ENCODE peak calls at places on chromosomes 6 and 20, in six cellular contexts. B, Q, Y, D, J and N are unnamed samples. For H3K4me1, the result is how much of the 10 kb centered on the place peaks cover.

GRCh38 chr20:18443841-18444240 is 23.0 kb downstream of the DZANK1 start:
- DNase-seq in Y (no peak), J (no peak), D (no peak), B (no peak), Q (no peak), N (no peak)

GRCh38 chr6:94071835-94072234 is 652.5 kb upstream of the EPHA7 start:
- DNase-seq in Q (no peak), D (no peak), J (peak), Y (no peak), B (no peak), N (no peak)

GRCh38 chr6:37442416-37443218 is 9.6 kb downstream of the CMTR1 start:
- DNase-seq in D (no peak), J (no peak), B (no peak), Q (no peak), Y (peak), N (no peak)

GRCh38 chr6:145948328-145948727 is 15.8 kb downstream of the SHPRH start:
- DNase-seq in J (no peak), Y (no peak), B (no peak), Q (no peak), D (no peak), N (no peak)

GRCh38 chr6:119306396-119306968 is 43.1 kb downstream of the MAN1A1 start:
- DNase-seq in B (no peak), Y (no peak), D (no peak), J (no peak), Q (no peak), N (no peak)

GRCh38 chr6:157811476-157812173 is 11.4 kb upstream of the SNX9 start:
- DNase-seq in Q (no peak), B (no peak), Y (peak), J (no peak), D (no peak), N (no peak)

GRCh38 chr6:138004423-138005287 is 102.6 kb downstream of the PERP start:
- DNase-seq in B (no peak), D (no peak), Y (peak), Q (no peak), J (peak), N (no peak)

GRCh38 chr20:21104466-21104761 is 1.7 kb downstream of the LINC00237 start:
- DNase-seq in J (no peak), Q (no peak), B (no peak), Y (no peak), D (no peak), N (no peak)

GRCh38 chr6:106858653-106859092 is 115.9 kb downstream of the CD24 start:
- DNase-seq in Q (no peak), B (no peak), Y (no peak), J (peak), D (no peak), N (peak)

GRCh38 chr6:21634582-21634981 is 41.0 kb downstream of the SOX4 start:
- DNase-seq in B (peak), Q (no peak), J (peak), D (no peak), Y (peak), N (no peak)

GRCh38 chr6:41451515-41452163 is 94.5 kb upstream of the FOXP4 start:
- DNase-seq in D (no peak), Q (peak), J (no peak), Y (no peak), B (peak), N (no peak)

GRCh38 chr6:43983632-43984031 is 143.6 kb downstream of the MRPL14 start:
- DNase-seq in Y (no peak), D (no peak), B (peak), Q (no peak), J (no peak), N (no peak)

GRCh38 chr20:11496382-11496781 is 421.3 kb upstream of the BTBD3 start:
- DNase-seq in Q (no peak), Y (no peak), D (no peak), J (peak), B (no peak), N (no peak)

GRCh38 chr6:138833819-138834539 is 38.1 kb downstream of the ECT2L start:
- DNase-seq in B (no peak), J (no peak), Q (no peak), Y (no peak), D (peak), N (no peak)

GRCh38 chr6:113774122-113774835 is 82.9 kb upstream of the MARCKS start:
- DNase-seq in Y (peak), D (no peak), B (no peak), J (peak), Q (no peak), N (no peak)

GRCh38 chr6:144104898-144105487 is 9.6 kb upstream of the SF3B5 start:
- DNase-seq in B (no peak), Q (no peak), J (peak), Y (peak), D (no peak), N (no peak)

GRCh38 chr20:36086767-36087166 is 67.8 kb upstream of the EPB41L1 start:
- DNase-seq in J (peak), Y (no peak), D (no peak), Q (no peak), B (no peak), N (no peak)

GRCh38 chr20:31712112-31712553 is 10.5 kb downstream of the BCL2L1 start:
- DNase-seq in Y (no peak), J (no peak), B (peak), Q (no peak), D (no peak), N (no peak)

GRCh38 chr6:142784344-142784743 is 160.6 kb downstream of the HIVEP2 start:
- DNase-seq in Q (no peak), B (no peak), Y (no peak), J (no peak), D (no peak), N (no peak)

GRCh38 chr6:89711801-89712200 is 73.3 kb upstream of the LYRM2 start:
- DNase-seq in B (no peak), J (no peak), Q (no peak), Y (no peak), D (no peak), N (no peak)

GRCh38 chr6:94462231-94462630 is 1042.9 kb upstream of the EPHA7 start:
- DNase-seq in Y (no peak), D (no peak), J (no peak), Q (no peak), B (no peak), N (no peak)

GRCh38 chr20:39877792-39878191 is 811.2 kb downstream of the MAFB start:
- DNase-seq in D (no peak), J (no peak), B (no peak), Y (no peak), Q (no peak), N (no peak)

GRCh38 chr20:48008850-48009535 is 223.7 kb upstream of the SULF2 start:
- DNase-seq in Q (no peak), D (no peak), Y (no peak), J (no peak), B (no peak), N (no peak)

GRCh38 chr6:166152660-166153059 is 15.0 kb downstream of the TBXT start:
- DNase-seq in D (no peak), J (no peak), Y (no peak), Q (no peak), B (no peak), N (no peak)

GRCh38 chr6:11354019-11354418 is 121.6 kb upstream of the NEDD9 start:
- DNase-seq in Q (no peak), D (peak), Y (peak), B (peak), J (no peak), N (no peak)

GRCh38 chr6:169253341-169253740 is 305 bp downstream of the THBS2 start:
- DNase-seq in B (no peak), J (no peak), D (no peak), Y (no peak), Q (no peak), N (no peak)

GRCh38 chr20:35171753-35172433 is at the start of gene PROCR:
- DNase-seq in D (peak), J (peak), Y (peak), Q (peak), B (peak), N (peak)

GRCh38 chr6:107115695-107116327 is 496 bp upstream of the BEND3 start:
- DNase-seq in D (no peak), B (peak), J (peak), Q (peak), Y (peak), N (peak)

GRCh38 chr20:60074276-60074675 is 116.1 kb downstream of the CDH26 start:
- DNase-seq in J (no peak), B (no peak), D (no peak), Y (no peak), Q (no peak), N (peak)

GRCh38 chr20:49882171-49882970 is 33.0 kb downstream of the SPATA2 start:
- DNase-seq in Q (no peak), B (no peak), Y (no peak), J (no peak), D (no peak), N (peak)
- H3K4me1 ChIP-seq in Q (under half), B (under half), Y (under half), J (under half), D (under half), N (under half)

DNA sequence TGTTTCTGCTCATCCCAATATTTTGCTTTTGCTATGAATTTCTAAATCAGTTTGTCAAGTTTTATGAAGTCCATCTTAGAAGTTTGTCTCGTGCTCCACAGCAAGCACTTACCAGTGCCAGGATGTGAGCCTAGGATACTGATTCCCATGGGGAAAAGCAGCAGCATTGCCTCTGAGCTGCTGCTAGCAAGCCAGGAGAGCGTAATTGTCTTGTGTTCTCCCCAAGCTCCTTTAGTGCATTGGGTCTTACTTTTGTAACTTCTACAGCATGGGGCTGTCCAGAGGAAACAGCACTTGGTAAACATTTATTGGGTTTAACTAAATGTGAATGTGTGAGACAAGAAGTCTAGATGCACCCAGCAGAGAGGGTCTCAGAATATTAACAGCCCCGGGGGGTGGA is 76.1 kb downstream of the RNF182 start:
- DNase-seq in D (no peak), B (no peak), Q (no peak), Y (no peak), J (no peak), N (no peak)
- H3K27ac ChIP-seq in D (no peak), B (no peak), Q (no peak), Y (no peak), J (peak), N (peak)

GRCh38 chr20:25310921-25311728 is 63.2 kb downstream of the PYGB start:
- DNase-seq in B (peak), Q (no peak), Y (no peak), J (no peak), D (no peak), N (peak)
- H3K4me1 ChIP-seq in B (under half), Q (under half), Y (under half), J (half or more), D (under half), N (under half)

GRCh38 chr6:72425003-72425681 is 196.7 kb upstream of the KCNQ5 start:
- DNase-seq in Y (no peak), Q (no peak), D (no peak), B (no peak), J (no peak), N (no peak)

GRCh38 chr6:72424476-72424875 is 197.4 kb upstream of the KCNQ5 start:
- DNase-seq in Y (no peak), Q (no peak), D (no peak), J (no peak), B (no peak), N (no peak)

GRCh38 chr6:72421387-72421786 is 200.5 kb upstream of the KCNQ5 start:
- DNase-seq in B (no peak), Q (no peak), J (no peak), D (no peak), Y (no peak), N (no peak)

GRCh38 chr6:72420409-72420808 is 201.5 kb upstream of the KCNQ5 start:
- DNase-seq in B (no peak), Q (no peak), Y (no peak), J (no peak), D (no peak), N (no peak)

DNA sequence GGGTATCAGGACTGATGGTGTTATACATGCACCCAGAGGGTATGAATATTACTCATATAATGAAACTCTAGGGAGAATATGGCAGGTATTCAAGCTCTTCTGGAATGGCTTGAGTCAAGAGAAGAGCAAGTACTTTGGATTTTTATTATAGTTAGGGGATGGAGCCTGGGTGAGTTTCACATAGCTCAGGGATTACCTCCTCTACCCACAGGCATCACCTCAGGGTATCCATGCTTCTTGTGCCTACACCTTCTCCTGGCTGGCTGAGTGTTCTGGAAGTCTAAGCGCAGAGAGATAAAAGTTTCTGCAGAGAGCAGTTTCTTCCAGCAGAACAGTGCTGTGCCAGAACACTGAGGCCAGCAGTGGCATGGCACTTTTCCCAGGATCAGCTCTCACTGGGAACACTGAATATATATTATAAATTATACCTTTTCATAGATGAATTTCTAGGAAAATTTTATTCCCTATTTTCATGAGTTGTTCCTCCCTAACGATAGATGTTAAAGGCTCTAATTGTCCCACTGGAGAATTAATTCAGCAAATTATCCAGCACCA is 199.7 kb upstream of the KCNQ5 start:
- DNase-seq in J (no peak), D (no peak), B (no peak), Q (no peak), Y (no peak), N (no peak)
- H3K27ac ChIP-seq in J (no peak), D (no peak), B (no peak), Q (no peak), Y (no peak), N (no peak)

GRCh38 chr6:35049346-35049745 is 91.8 kb downstream of the TCP11 start:
- DNase-seq in B (no peak), J (no peak), D (no peak), Y (no peak), Q (no peak), N (no peak)
- H3K4me1 ChIP-seq in B (half or more), J (under half), D (half or more), Y (under half), Q (half or more), N (under half)

DNA sequence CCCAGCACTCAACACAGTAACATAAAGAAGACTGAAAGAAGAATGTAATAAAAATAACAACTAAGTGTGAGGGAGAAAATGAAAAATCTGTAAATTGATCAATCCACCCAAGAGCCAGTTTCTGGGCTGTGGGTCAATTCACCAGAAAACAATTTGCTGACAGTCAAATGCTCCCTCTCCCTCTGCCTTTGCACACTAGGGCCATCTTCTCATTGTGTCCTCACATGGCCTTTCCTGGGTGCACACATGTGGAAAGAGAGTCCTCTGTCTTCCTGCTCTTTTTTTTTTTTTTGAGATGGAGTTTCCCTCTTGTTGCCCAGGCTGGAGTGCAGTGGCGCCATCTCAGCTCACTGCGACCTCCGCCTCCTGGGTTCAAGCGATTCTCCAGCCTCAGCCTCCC is 53.9 kb upstream of the PRND start:
- DNase-seq in D (no peak), Q (no peak), J (no peak), B (no peak), Y (no peak), N (no peak)
- H3K27ac ChIP-seq in D (peak), Q (no peak), J (no peak), B (no peak), Y (no peak), N (peak)

GRCh38 chr20:41045680-41046079 is 17.1 kb downstream of the TOP1 start:
- DNase-seq in J (no peak), D (no peak), Q (no peak), B (no peak), Y (no peak), N (no peak)
- H3K4me1 ChIP-seq in J (half or more), D (half or more), Q (half or more), B (under half), Y (under half), N (half or more)

DNA sequence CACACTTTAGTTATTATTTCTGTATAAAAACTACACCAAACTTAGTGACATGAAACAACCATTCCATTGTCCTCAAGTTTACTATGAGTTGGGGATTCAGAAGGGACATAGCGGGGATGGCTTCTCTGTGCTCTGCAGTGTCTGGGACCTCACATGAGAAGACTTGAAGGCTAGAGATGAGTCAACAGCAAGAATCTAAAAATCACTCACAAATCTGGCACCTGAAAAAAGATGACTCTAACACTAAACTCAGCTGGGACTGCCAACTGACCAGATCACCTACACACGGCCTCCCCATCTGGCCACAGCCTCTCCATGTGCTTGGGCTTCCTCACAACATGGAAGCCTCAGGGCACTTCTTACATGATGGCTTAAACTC is 63.0 kb upstream of the EYA2 start:
- DNase-seq in Y (no peak), J (no peak), D (no peak), B (no peak), Q (no peak), N (no peak)
- H3K27ac ChIP-seq in Y (no peak), J (no peak), D (no peak), B (no peak), Q (no peak), N (no peak)

DNA sequence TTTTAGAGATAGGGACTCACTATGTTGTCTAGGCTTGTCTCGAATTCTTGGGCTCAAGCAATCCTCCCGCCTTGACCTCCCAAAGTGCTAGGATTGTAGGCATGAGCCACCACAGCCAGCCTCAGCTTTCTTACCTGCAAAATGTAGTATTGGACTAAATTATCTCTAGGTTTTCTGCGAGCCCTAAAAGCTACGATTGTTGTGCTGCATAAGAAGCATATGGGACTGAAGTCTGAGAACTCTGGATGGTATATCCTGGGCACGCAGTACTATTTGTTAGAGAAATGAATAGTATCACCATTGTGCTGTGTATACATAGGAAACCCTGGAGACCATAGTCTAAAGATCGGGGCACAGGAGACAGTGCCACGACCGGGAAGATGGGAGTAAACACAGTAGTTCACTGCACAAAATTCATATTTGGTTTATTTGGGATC is 60.1 kb downstream of the RPRD1B start:
- DNase-seq in D (no peak), B (no peak), J (no peak), Q (no peak), Y (no peak), N (no peak)
- H3K4me1 ChIP-seq in D (half or more), B (under half), J (under half), Q (half or more), Y (under half), N (under half)